ENCODE peak calls at places on chromosomes 11 and 22, in six cellular contexts. One of them, this sample, is unnamed.

GRCh38 chr11:101202614-101203013 is 73.0 kb upstream of the PGR start:
- DNase-seq in WTC11: no peak
- DNase-seq in Panc1: no peak
- DNase-seq in left ventricle myocardium superior: no peak
- DNase-seq in activated T-cell treated with anti-CD3 and anti-CD28 coated beads for 24 hours: no peak
- DNase-seq in activated B cell treated with CpG ODN at 0.5 μM for 24 hours: no peak
- DNase-seq in this sample: no peak

GRCh38 chr11:43399983-43400630 is 41.4 kb downstream of the TTC17 start:
- DNase-seq in WTC11: no peak
- DNase-seq in Panc1: no peak
- DNase-seq in left ventricle myocardium superior: no peak
- DNase-seq in activated T-cell treated with anti-CD3 and anti-CD28 coated beads for 24 hours: no peak
- DNase-seq in activated B cell treated with CpG ODN at 0.5 μM for 24 hours: no peak
- DNase-seq in this sample: no peak

GRCh38 chr11:8087756-8088155 is 6.7 kb downstream of the TUB start:
- DNase-seq in WTC11: no peak
- DNase-seq in Panc1: no peak
- DNase-seq in left ventricle myocardium superior: no peak
- DNase-seq in activated T-cell treated with anti-CD3 and anti-CD28 coated beads for 24 hours: no peak
- DNase-seq in activated B cell treated with CpG ODN at 0.5 μM for 24 hours: no peak
- DNase-seq in this sample: no peak

GRCh38 chr11:45610627-45611026 is 54.8 kb downstream of the CHST1 start:
- DNase-seq in WTC11: no peak
- DNase-seq in Panc1: no peak
- DNase-seq in left ventricle myocardium superior: no peak
- DNase-seq in activated T-cell treated with anti-CD3 and anti-CD28 coated beads for 24 hours: no peak
- DNase-seq in activated B cell treated with CpG ODN at 0.5 μM for 24 hours: no peak
- DNase-seq in this sample: no peak

GRCh38 chr11:65639623-65640482 is 2.0 kb downstream of the SIPA1 start:
- DNase-seq in WTC11: no peak
- DNase-seq in Panc1: no peak
- DNase-seq in left ventricle myocardium superior: peak; percentile 58
- DNase-seq in activated T-cell treated with anti-CD3 and anti-CD28 coated beads for 24 hours: no peak
- DNase-seq in activated B cell treated with CpG ODN at 0.5 μM for 24 hours: peak; percentile 76
- DNase-seq in this sample: no peak

GRCh38 chr11:101046947-101047346 is 82.7 kb downstream of the PGR start:
- DNase-seq in WTC11: no peak
- DNase-seq in Panc1: no peak
- DNase-seq in left ventricle myocardium superior: no peak
- DNase-seq in activated T-cell treated with anti-CD3 and anti-CD28 coated beads for 24 hours: no peak
- DNase-seq in activated B cell treated with CpG ODN at 0.5 μM for 24 hours: no peak
- DNase-seq in this sample: no peak

GRCh38 chr22:23767673-23768548 is at the start of gene CHCHD10:
- DNase-seq in WTC11: peak; percentile 90
- DNase-seq in Panc1: peak; percentile 18
- DNase-seq in left ventricle myocardium superior: peak; percentile 92
- DNase-seq in activated T-cell treated with anti-CD3 and anti-CD28 coated beads for 24 hours: peak; percentile 74
- DNase-seq in activated B cell treated with CpG ODN at 0.5 μM for 24 hours: peak; percentile 81
- DNase-seq in this sample: peak; percentile 94

GRCh38 chr11:76269661-76270322 is 63.5 kb upstream of the WNT11 start:
- DNase-seq in WTC11: no peak
- DNase-seq in Panc1: no peak
- DNase-seq in left ventricle myocardium superior: peak; percentile 45
- DNase-seq in activated T-cell treated with anti-CD3 and anti-CD28 coated beads for 24 hours: no peak
- DNase-seq in activated B cell treated with CpG ODN at 0.5 μM for 24 hours: no peak
- DNase-seq in this sample: no peak

GRCh38 chr11:28963189-28963588 is 855.0 kb downstream of the METTL15 start:
- DNase-seq in WTC11: no peak
- DNase-seq in Panc1: no peak
- DNase-seq in left ventricle myocardium superior: no peak
- DNase-seq in activated T-cell treated with anti-CD3 and anti-CD28 coated beads for 24 hours: no peak
- DNase-seq in activated B cell treated with CpG ODN at 0.5 μM for 24 hours: no peak
- DNase-seq in this sample: no peak